ENCODE peak calls at places on chromosome 17, in eight cellular contexts. One of them, this sample, is unnamed.

GRCh38 chr17:66920965-66921364 is 43.5 kb upstream of the CACNG4 start:
- DNase-seq in GM19239: no peak
- DNase-seq in NCI-H748 treated with DMSO at 0.1 percent for 48 hours: no peak
- DNase-seq in A549: no peak
- DNase-seq in NCI-H524: no peak
- DNase-seq in NB4: peak
- DNase-seq in HTR-8/SVneo: no peak
- DNase-seq in naive B cell: no peak
- DNase-seq in this sample: no peak

GRCh38 chr17:12512712-12513355 is 152.9 kb upstream of the MYOCD start:
- DNase-seq in NCI-H748 treated with DMSO at 0.1 percent for 48 hours: no peak
- DNase-seq in GM19239: no peak
- DNase-seq in HTR-8/SVneo: no peak
- DNase-seq in NCI-H524: no peak
- DNase-seq in A549: no peak
- DNase-seq in naive B cell: no peak
- DNase-seq in NB4: no peak
- DNase-seq in this sample: no peak

GRCh38 chr17:51166987-51167931 is 1.0 kb downstream of the NME2 start:
- DNase-seq in NCI-H748 treated with DMSO at 0.1 percent for 48 hours: peak
- DNase-seq in GM19239: peak
- DNase-seq in A549: peak
- DNase-seq in HTR-8/SVneo: peak
- DNase-seq in NCI-H524: peak
- DNase-seq in NB4: peak
- DNase-seq in naive B cell: peak
- DNase-seq in this sample: peak

GRCh38 chr17:60107526-60108257 is 29.0 kb upstream of the HEATR6 start:
- DNase-seq in A549: peak
- DNase-seq in naive B cell: no peak
- DNase-seq in NB4: no peak
- DNase-seq in NCI-H748 treated with DMSO at 0.1 percent for 48 hours: no peak
- DNase-seq in HTR-8/SVneo: no peak
- DNase-seq in GM19239: no peak
- DNase-seq in NCI-H524: no peak
- DNase-seq in this sample: no peak

GRCh38 chr17:57071991-57072944 is 12.8 kb upstream of the AKAP1 start:
- DNase-seq in NCI-H524: no peak
- DNase-seq in naive B cell: no peak
- DNase-seq in GM19239: no peak
- DNase-seq in NB4: no peak
- DNase-seq in A549: no peak
- DNase-seq in NCI-H748 treated with DMSO at 0.1 percent for 48 hours: no peak
- DNase-seq in HTR-8/SVneo: no peak
- DNase-seq in this sample: no peak

GRCh38 chr17:29840884-29841283 is 89.1 kb downstream of the SSH2 start:
- DNase-seq in HTR-8/SVneo: no peak
- DNase-seq in NB4: no peak
- DNase-seq in NCI-H524: no peak
- DNase-seq in naive B cell: no peak
- DNase-seq in A549: no peak
- DNase-seq in GM19239: no peak
- DNase-seq in NCI-H748 treated with DMSO at 0.1 percent for 48 hours: no peak
- DNase-seq in this sample: no peak

GRCh38 chr17:42005128-42005527 is 12.1 kb downstream of the DNAJC7 start:
- DNase-seq in A549: no peak
- DNase-seq in HTR-8/SVneo: no peak
- DNase-seq in NCI-H524: no peak
- DNase-seq in NCI-H748 treated with DMSO at 0.1 percent for 48 hours: no peak
- DNase-seq in naive B cell: no peak
- DNase-seq in NB4: no peak
- DNase-seq in GM19239: no peak
- DNase-seq in this sample: no peak

GRCh38 chr17:80361495-80362220 is 53.3 kb upstream of the ENDOV start:
- DNase-seq in NB4: peak
- DNase-seq in A549: peak
- DNase-seq in NCI-H524: no peak
- DNase-seq in GM19239: no peak
- DNase-seq in NCI-H748 treated with DMSO at 0.1 percent for 48 hours: no peak
- DNase-seq in HTR-8/SVneo: no peak
- DNase-seq in naive B cell: no peak
- DNase-seq in this sample: no peak

GRCh38 chr17:57211543-57211942 is 44.8 kb upstream of the MSI2 start:
- DNase-seq in NCI-H748 treated with DMSO at 0.1 percent for 48 hours: no peak
- DNase-seq in NCI-H524: no peak
- DNase-seq in naive B cell: no peak
- DNase-seq in A549: peak
- DNase-seq in GM19239: no peak
- DNase-seq in HTR-8/SVneo: no peak
- DNase-seq in NB4: no peak
- DNase-seq in this sample: no peak

This sample was measured in activated CD4-positive, CD25-positive, alpha-beta regulatory T cell treated with anti-CD3 and anti-CD28 coated beads, Interleukin-2, amount 50 U/mL, for 72 hours.